ENCODE peak calls at places on chromosomes 5 and 9, in ten cellular contexts. K is thyroid gland; N is adrenal gland; E is brain microvascular endothelial cell; V is A549; H is NCI-H524 treated with DMSO at 0.1 percent for 48 hours; P is NCI-H460; R is effector CD4-positive, alpha-beta T cell; T is NCI-H2029 treated with DMSO at 0.1 percent for 48 hours; Z is AG08395. X is an unnamed sample.

GRCh38 chr9:37035472-37036236 is 1.6 kb upstream of the PAX5 start:
- DNase-seq in P (no peak), Z (no peak), K (no peak), H (no peak), R (no peak), E (no peak), T (no peak), N (no peak), V (no peak), X (no peak)

GRCh38 chr5:39775058-39775457 is 350.3 kb upstream of the DAB2 start:
- DNase-seq in Z (no peak), T (no peak), V (no peak), N (no peak), K (no peak), R (no peak), P (no peak), H (no peak), E (peak), X (no peak)

GRCh38 chr9:95465115-95465514 is 51.7 kb downstream of the PTCH1 start:
- DNase-seq in T (no peak), N (no peak), K (no peak), V (no peak), Z (no peak), H (no peak), P (no peak), R (no peak), E (no peak), X (no peak)

GRCh38 chr9:20823051-20823450 is 139.0 kb downstream of the FOCAD start:
- DNase-seq in R (no peak), T (no peak), K (no peak), V (no peak), Z (peak), H (no peak), N (no peak), P (no peak), E (no peak), X (no peak)

GRCh38 chr5:103424008-103424407 is 138.6 kb downstream of the NUDT12 start:
- DNase-seq in Z (no peak), K (no peak), T (peak), H (no peak), V (no peak), R (no peak), P (no peak), E (peak), N (no peak), X (no peak)

GRCh38 chr9:83537331-83538171 is 650 bp downstream of the FRMD3 start:
- DNase-seq in R (no peak), N (peak), T (no peak), H (no peak), Z (peak), E (no peak), K (peak), V (peak), P (no peak), X (no peak)

GRCh38 chr9:84851935-84852585 is 182.5 kb downstream of the NTRK2 start:
- DNase-seq in K (no peak), R (no peak), T (no peak), H (no peak), P (peak), E (peak), N (peak), Z (peak), V (peak), X (peak)

GRCh38 chr9:2138646-2139045 is 123.5 kb downstream of the SMARCA2 start:
- DNase-seq in T (no peak), P (no peak), H (no peak), K (no peak), N (no peak), Z (no peak), E (no peak), V (no peak), R (no peak), X (no peak)

GRCh38 chr9:18705763-18706372 is 231.9 kb downstream of the ADAMTSL1 start:
- DNase-seq in H (no peak), E (no peak), P (no peak), K (no peak), R (no peak), V (no peak), Z (no peak), T (no peak), N (no peak), X (no peak)

GRCh38 chr5:56273376-56274005 is 40.4 kb upstream of the ANKRD55 start:
- DNase-seq in E (no peak), V (no peak), N (no peak), Z (no peak), H (no peak), T (no peak), P (no peak), K (peak), R (no peak), X (no peak)

GRCh38 chr5:66987949-66988838 is 208.4 kb downstream of the CD180 start:
- DNase-seq in H (no peak), T (peak), P (peak), V (peak), R (no peak), Z (peak), E (no peak), N (no peak), K (no peak), X (peak)

X was measured in SW 1271.